ENCODE peak calls at places on chromosome X, in five cellular contexts. One of them, this sample, is unnamed.

GRCh38 chrX:135513140-135513535 is 7.3 kb upstream of the INTS6L start:
- DNase-seq in Caki2: no peak
- DNase-seq in NT2/D1: no peak
- DNase-seq in cardiac septum: no peak
- DNase-seq in D341Med: no peak
- DNase-seq in this sample: no peak

GRCh38 chrX:69109036-69109663 is 56.1 kb downstream of the PJA1 start:
- DNase-seq in Caki2: no peak
- DNase-seq in NT2/D1: no peak
- DNase-seq in cardiac septum: no peak
- DNase-seq in D341Med: no peak
- DNase-seq in this sample: no peak

GRCh38 chrX:12042615-12043014 is 95.7 kb upstream of the FRMPD4 start:
- DNase-seq in Caki2: no peak
- DNase-seq in NT2/D1: no peak
- DNase-seq in cardiac septum: no peak
- DNase-seq in D341Med: no peak
- DNase-seq in this sample: no peak

GRCh38 chrX:49878128-49878833 is 1.0 kb upstream of the USP27X start:
- DNase-seq in Caki2: no peak
- DNase-seq in NT2/D1: no peak
- DNase-seq in cardiac septum: no peak
- DNase-seq in D341Med: peak
- DNase-seq in this sample: peak

GRCh38 chrX:69080912-69081465 is 84.3 kb downstream of the PJA1 start:
- DNase-seq in Caki2: no peak
- DNase-seq in NT2/D1: no peak
- DNase-seq in cardiac septum: no peak
- DNase-seq in D341Med: no peak
- DNase-seq in this sample: no peak

GRCh38 chrX:12946838-12947544 is 27.9 kb upstream of the TMSB4X start:
- DNase-seq in Caki2: peak
- DNase-seq in NT2/D1: peak
- DNase-seq in cardiac septum: peak
- DNase-seq in D341Med: peak
- DNase-seq in this sample: peak

GRCh38 chrX:134388161-134389109 is 71.5 kb upstream of the HPRT1 start:
- DNase-seq in Caki2: peak
- DNase-seq in NT2/D1: no peak
- DNase-seq in cardiac septum: no peak
- DNase-seq in D341Med: no peak
- DNase-seq in this sample: no peak

GRCh38 chrX:1466232-1466661 is 13.5 kb upstream of the ASMTL start:
- DNase-seq in Caki2: no peak
- DNase-seq in NT2/D1: no peak
- DNase-seq in cardiac septum: no peak
- DNase-seq in D341Med: no peak
- DNase-seq in this sample: no peak

GRCh38 chrX:121256653-121257052 is 209.2 kb downstream of the GLUD2 start:
- DNase-seq in Caki2: no peak
- DNase-seq in NT2/D1: no peak
- DNase-seq in cardiac septum: no peak
- DNase-seq in D341Med: no peak
- DNase-seq in this sample: no peak

GRCh38 chrX:120446503-120446902 is 22.6 kb downstream of the LAMP2 start:
- DNase-seq in Caki2: peak
- DNase-seq in NT2/D1: no peak
- DNase-seq in cardiac septum: no peak
- DNase-seq in D341Med: peak
- DNase-seq in this sample: no peak

This sample was measured in neuronal stem cell.